ENCODE peak calls at places on chromosomes 3 and 15, in nine cellular contexts. A, X, W, V, K, J, C, H and S are unnamed samples.

GRCh38 chr3:95123104-95123503 is 1060.2 kb downstream of the NSUN3 start:
- DNase-seq in A (no peak), X (no peak), W (no peak), V (no peak), K (no peak), J (no peak), C (no peak), H (no peak), S (no peak)

GRCh38 chr3:195064300-195064931 is 206.5 kb downstream of the XXYLT1 start:
- DNase-seq in A (no peak), X (no peak), W (peak; percentile 25), V (peak; percentile 51), K (no peak), J (no peak), C (no peak), H (no peak), S (no peak)

GRCh38 chr3:52817860-52818259 is 12.6 kb downstream of the ITIH4 start:
- DNase-seq in A (no peak), X (no peak), W (no peak), V (no peak), K (no peak), J (no peak), C (no peak), H (no peak), S (no peak)

GRCh38 chr3:172543884-172544283 is 20.7 kb upstream of the TNFSF10 start:
- DNase-seq in A (no peak), X (no peak), W (no peak), V (no peak), K (no peak), J (no peak), C (no peak), H (no peak), S (no peak)

GRCh38 chr15:98708191-98708590 is 59.9 kb downstream of the IGF1R start:
- DNase-seq in A (no peak), X (no peak), W (no peak), V (no peak), K (no peak), J (no peak), C (no peak), H (no peak), S (no peak)

GRCh38 chr3:143348486-143349327 is 229.1 kb downstream of the CHST2 start:
- DNase-seq in A (peak; percentile 27), X (no peak), W (no peak), V (no peak), K (no peak), J (no peak), C (no peak), H (no peak), S (no peak)

GRCh38 chr3:170049146-170050000 is 11.6 kb downstream of the GPR160 start:
- DNase-seq in A (no peak), X (no peak), W (peak; percentile 72), V (peak; percentile 23), K (peak; percentile 67), J (peak; percentile 33), C (no peak), H (peak; percentile 43), S (peak; percentile 70)

GRCh38 chr15:74245342-74245931 is 9.3 kb downstream of the CCDC33 start:
- DNase-seq in A (peak; percentile 76), X (peak; percentile 17), W (no peak), V (no peak), K (no peak), J (no peak), C (peak; percentile 68), H (peak; percentile 94), S (no peak)